ENCODE peak calls at places on chromosomes 5 and 9, in ten cellular contexts. One of them, this sample, is unnamed.
A peak's percentile ranks its signal among the peaks of the same experiment; 100 is the strongest.

GRCh38 chr5:139443766-139444473 is 4.6 kb upstream of the DNAJC18 start:
- DNase-seq in HFF-Myc: peak; percentile 90
- DNase-seq in cardiac muscle cell: peak; percentile 45
- DNase-seq in astrocyte of the spinal cord: peak; percentile 72
- DNase-seq in lower leg skin: peak; percentile 39
- DNase-seq in fibroblast of lung: peak; percentile 23
- DNase-seq in OCI-LY7: peak; percentile 18
- DNase-seq in AG10803: peak; percentile 95
- DNase-seq in AG04449: no peak
- DNase-seq in sigmoid colon: peak; percentile 20
- DNase-seq in this sample: no peak

GRCh38 chr5:87120518-87121314 is 147.0 kb upstream of the RASA1 start:
- DNase-seq in HFF-Myc: peak; percentile 79
- DNase-seq in cardiac muscle cell: peak; percentile 76
- DNase-seq in astrocyte of the spinal cord: peak; percentile 95
- DNase-seq in lower leg skin: no peak
- DNase-seq in fibroblast of lung: peak; percentile 74
- DNase-seq in OCI-LY7: no peak
- DNase-seq in AG10803: peak; percentile 92
- DNase-seq in AG04449: peak; percentile 83
- DNase-seq in sigmoid colon: no peak
- DNase-seq in this sample: peak; percentile 66

GRCh38 chr9:95641591-95641990 is 124.8 kb upstream of the PTCH1 start:
- DNase-seq in HFF-Myc: no peak
- DNase-seq in cardiac muscle cell: peak; percentile 23
- DNase-seq in astrocyte of the spinal cord: no peak
- DNase-seq in lower leg skin: no peak
- DNase-seq in fibroblast of lung: peak; percentile 31
- DNase-seq in OCI-LY7: no peak
- DNase-seq in AG10803: no peak
- DNase-seq in AG04449: no peak
- DNase-seq in sigmoid colon: no peak
- DNase-seq in this sample: no peak

GRCh38 chr9:118782790-118783463 is 586.3 kb downstream of the BRINP1 start:
- DNase-seq in HFF-Myc: no peak
- DNase-seq in cardiac muscle cell: no peak
- DNase-seq in astrocyte of the spinal cord: no peak
- DNase-seq in lower leg skin: no peak
- DNase-seq in fibroblast of lung: no peak
- DNase-seq in OCI-LY7: no peak
- DNase-seq in AG10803: no peak
- DNase-seq in AG04449: no peak
- DNase-seq in sigmoid colon: no peak
- DNase-seq in this sample: no peak

GRCh38 chr5:133662578-133662977 is 50.2 kb upstream of the FSTL4 start:
- DNase-seq in HFF-Myc: no peak
- DNase-seq in cardiac muscle cell: no peak
- DNase-seq in astrocyte of the spinal cord: no peak
- DNase-seq in lower leg skin: peak; percentile 56
- DNase-seq in fibroblast of lung: no peak
- DNase-seq in OCI-LY7: no peak
- DNase-seq in AG10803: no peak
- DNase-seq in AG04449: no peak
- DNase-seq in sigmoid colon: no peak
- DNase-seq in this sample: no peak

GRCh38 chr9:115195889-115196288 is 77.9 kb upstream of the TNC start:
- DNase-seq in HFF-Myc: no peak
- DNase-seq in cardiac muscle cell: peak; percentile 50
- DNase-seq in astrocyte of the spinal cord: no peak
- DNase-seq in lower leg skin: no peak
- DNase-seq in fibroblast of lung: peak; percentile 47
- DNase-seq in OCI-LY7: no peak
- DNase-seq in AG10803: no peak
- DNase-seq in AG04449: no peak
- DNase-seq in sigmoid colon: no peak
- DNase-seq in this sample: no peak

GRCh38 chr5:123083298-123083697 is 5.7 kb upstream of the PRDM6 start:
- DNase-seq in HFF-Myc: no peak
- DNase-seq in cardiac muscle cell: no peak
- DNase-seq in astrocyte of the spinal cord: no peak
- DNase-seq in lower leg skin: no peak
- DNase-seq in fibroblast of lung: no peak
- DNase-seq in OCI-LY7: no peak
- DNase-seq in AG10803: no peak
- DNase-seq in AG04449: no peak
- DNase-seq in sigmoid colon: no peak
- DNase-seq in this sample: no peak

GRCh38 chr5:72478684-72479083 is 28.5 kb downstream of the ZNF366 start:
- DNase-seq in HFF-Myc: no peak
- DNase-seq in cardiac muscle cell: no peak
- DNase-seq in astrocyte of the spinal cord: no peak
- DNase-seq in lower leg skin: no peak
- DNase-seq in fibroblast of lung: peak; percentile 36
- DNase-seq in OCI-LY7: no peak
- DNase-seq in AG10803: peak; percentile 40
- DNase-seq in AG04449: no peak
- DNase-seq in sigmoid colon: no peak
- DNase-seq in this sample: no peak

GRCh38 chr5:139664273-139664693 is 16.1 kb downstream of the CXXC5 start:
- DNase-seq in HFF-Myc: no peak
- DNase-seq in cardiac muscle cell: no peak
- DNase-seq in astrocyte of the spinal cord: no peak
- DNase-seq in lower leg skin: peak; percentile 91
- DNase-seq in fibroblast of lung: no peak
- DNase-seq in OCI-LY7: peak; percentile 57
- DNase-seq in AG10803: no peak
- DNase-seq in AG04449: no peak
- DNase-seq in sigmoid colon: peak; percentile 82
- DNase-seq in this sample: peak; percentile 88

GRCh38 chr5:94967525-94967924 is 317.4 kb downstream of the MCTP1 start:
- DNase-seq in HFF-Myc: no peak
- DNase-seq in cardiac muscle cell: no peak
- DNase-seq in astrocyte of the spinal cord: no peak
- DNase-seq in lower leg skin: no peak
- DNase-seq in fibroblast of lung: no peak
- DNase-seq in OCI-LY7: no peak
- DNase-seq in AG10803: no peak
- DNase-seq in AG04449: no peak
- DNase-seq in sigmoid colon: no peak
- DNase-seq in this sample: no peak

GRCh38 chr5:94972268-94972667 is 312.6 kb downstream of the MCTP1 start:
- DNase-seq in HFF-Myc: no peak
- DNase-seq in cardiac muscle cell: no peak
- DNase-seq in astrocyte of the spinal cord: no peak
- DNase-seq in lower leg skin: no peak
- DNase-seq in fibroblast of lung: no peak
- DNase-seq in OCI-LY7: no peak
- DNase-seq in AG10803: no peak
- DNase-seq in AG04449: no peak
- DNase-seq in sigmoid colon: no peak
- DNase-seq in this sample: no peak

GRCh38 chr5:94968507-94969095 is 316.3 kb downstream of the MCTP1 start:
- DNase-seq in HFF-Myc: peak; percentile 39
- DNase-seq in cardiac muscle cell: peak; percentile 78
- DNase-seq in astrocyte of the spinal cord: peak; percentile 81
- DNase-seq in lower leg skin: no peak
- DNase-seq in fibroblast of lung: peak; percentile 83
- DNase-seq in OCI-LY7: peak; percentile 72
- DNase-seq in AG10803: peak; percentile 69
- DNase-seq in AG04449: peak; percentile 12
- DNase-seq in sigmoid colon: no peak
- DNase-seq in this sample: peak; percentile 72

GRCh38 chr5:94969174-94969573 is 315.7 kb downstream of the MCTP1 start:
- DNase-seq in HFF-Myc: no peak
- DNase-seq in cardiac muscle cell: peak; percentile 42
- DNase-seq in astrocyte of the spinal cord: peak; percentile 69
- DNase-seq in lower leg skin: no peak
- DNase-seq in fibroblast of lung: peak; percentile 69
- DNase-seq in OCI-LY7: peak; percentile 5
- DNase-seq in AG10803: peak; percentile 4
- DNase-seq in AG04449: no peak
- DNase-seq in sigmoid colon: no peak
- DNase-seq in this sample: peak; percentile 33
- TF ChIP-seq CTCF in HFF-Myc: no peak
- TF ChIP-seq CTCF in cardiac muscle cell: peak; percentile 28
- TF ChIP-seq CTCF in astrocyte of the spinal cord: peak; percentile 40
- TF ChIP-seq CTCF in lower leg skin: no peak
- TF ChIP-seq CTCF in fibroblast of lung: peak; percentile 42
- TF ChIP-seq CTCF in OCI-LY7: peak; percentile 48
- TF ChIP-seq CTCF in AG10803: peak; percentile 40
- TF ChIP-seq CTCF in AG04449: no peak
- TF ChIP-seq CTCF in sigmoid colon: no peak
- TF ChIP-seq CTCF in this sample: no peak

GRCh38 chr5:177469061-177469628 is 4.3 kb downstream of the DBN1 start:
- DNase-seq in HFF-Myc: no peak
- DNase-seq in cardiac muscle cell: no peak
- DNase-seq in astrocyte of the spinal cord: peak; percentile 29
- DNase-seq in lower leg skin: no peak
- DNase-seq in fibroblast of lung: no peak
- DNase-seq in OCI-LY7: no peak
- DNase-seq in AG10803: peak; percentile 24
- DNase-seq in AG04449: no peak
- DNase-seq in sigmoid colon: peak; percentile 73
- DNase-seq in this sample: no peak
- H3K4me3 ChIP-seq in HFF-Myc: no peak overlapping the region
- H3K4me3 ChIP-seq in cardiac muscle cell: no peak overlapping the region
- H3K4me3 ChIP-seq in astrocyte of the spinal cord: no peak overlapping the region
- H3K4me3 ChIP-seq in lower leg skin: no peak overlapping the region
- H3K4me3 ChIP-seq in fibroblast of lung: no peak overlapping the region
- H3K4me3 ChIP-seq in OCI-LY7: no peak overlapping the region
- H3K4me3 ChIP-seq in AG10803: no peak overlapping the region
- H3K4me3 ChIP-seq in AG04449: no peak overlapping the region
- H3K4me3 ChIP-seq in sigmoid colon: no peak overlapping the region
- H3K4me3 ChIP-seq in this sample: no peak overlapping the region

DNA sequence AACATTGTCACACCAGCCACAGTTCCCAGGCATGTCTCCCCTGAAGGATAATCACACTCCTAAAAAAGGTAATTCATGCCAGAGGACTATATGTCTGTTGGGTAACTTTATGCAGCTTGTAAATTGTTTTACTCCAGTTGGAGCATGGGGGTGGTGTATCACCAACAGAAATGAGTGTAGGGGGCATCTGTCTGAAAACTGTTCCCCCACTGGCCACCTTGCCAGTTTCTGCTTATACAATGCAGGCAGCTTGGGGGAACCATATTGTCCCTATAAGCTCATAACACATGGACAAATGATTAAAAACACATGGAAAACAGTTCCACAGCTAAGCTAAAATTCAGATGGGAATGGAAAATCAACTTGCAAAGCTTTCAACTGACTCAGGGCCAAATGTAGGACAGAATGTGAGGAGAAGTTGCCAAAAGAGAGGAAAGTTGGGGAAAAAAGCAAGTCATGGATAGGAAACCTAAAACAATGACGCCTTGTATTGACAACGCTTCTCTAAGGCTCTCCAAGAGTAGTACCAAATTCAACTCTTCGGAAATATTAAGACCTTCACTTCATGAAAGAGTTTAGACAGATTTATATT is 7.9 kb upstream of the CER1 start:
- DNase-seq in HFF-Myc: peak; percentile 25
- DNase-seq in cardiac muscle cell: no peak
- DNase-seq in astrocyte of the spinal cord: no peak
- DNase-seq in lower leg skin: no peak
- DNase-seq in fibroblast of lung: no peak
- DNase-seq in OCI-LY7: no peak
- DNase-seq in AG10803: peak; percentile 1
- DNase-seq in AG04449: no peak
- DNase-seq in sigmoid colon: no peak
- DNase-seq in this sample: no peak
- TF ChIP-seq CTCF in HFF-Myc: no peak
- TF ChIP-seq CTCF in cardiac muscle cell: no peak
- TF ChIP-seq CTCF in astrocyte of the spinal cord: no peak
- TF ChIP-seq CTCF in lower leg skin: no peak
- TF ChIP-seq CTCF in fibroblast of lung: no peak
- TF ChIP-seq CTCF in OCI-LY7: no peak
- TF ChIP-seq CTCF in AG10803: no peak
- TF ChIP-seq CTCF in AG04449: no peak
- TF ChIP-seq CTCF in sigmoid colon: no peak
- TF ChIP-seq CTCF in this sample: no peak

GRCh38 chr5:170277953-170278352 is 19.6 kb downstream of the LCP2 start:
- DNase-seq in HFF-Myc: no peak
- DNase-seq in cardiac muscle cell: no peak
- DNase-seq in astrocyte of the spinal cord: no peak
- DNase-seq in lower leg skin: no peak
- DNase-seq in fibroblast of lung: no peak
- DNase-seq in OCI-LY7: peak; percentile 47
- DNase-seq in AG10803: no peak
- DNase-seq in AG04449: no peak
- DNase-seq in sigmoid colon: no peak
- DNase-seq in this sample: peak; percentile 17

GRCh38 chr5:170278611-170279500 is 18.7 kb downstream of the LCP2 start:
- DNase-seq in HFF-Myc: no peak
- DNase-seq in cardiac muscle cell: peak; percentile 12
- DNase-seq in astrocyte of the spinal cord: no peak
- DNase-seq in lower leg skin: peak; percentile 82
- DNase-seq in fibroblast of lung: no peak
- DNase-seq in OCI-LY7: peak; percentile 79
- DNase-seq in AG10803: no peak
- DNase-seq in AG04449: no peak
- DNase-seq in sigmoid colon: peak; percentile 69
- DNase-seq in this sample: peak; percentile 88

GRCh38 chr5:170280090-170280493 is 17.5 kb downstream of the LCP2 start:
- DNase-seq in HFF-Myc: no peak
- DNase-seq in cardiac muscle cell: peak; percentile 22
- DNase-seq in astrocyte of the spinal cord: no peak
- DNase-seq in lower leg skin: peak; percentile 31
- DNase-seq in fibroblast of lung: no peak
- DNase-seq in OCI-LY7: no peak
- DNase-seq in AG10803: no peak
- DNase-seq in AG04449: no peak
- DNase-seq in sigmoid colon: peak; percentile 84
- DNase-seq in this sample: no peak

GRCh38 chr5:170273968-170274710 is 23.4 kb downstream of the LCP2 start:
- DNase-seq in HFF-Myc: no peak
- DNase-seq in cardiac muscle cell: peak; percentile 66
- DNase-seq in astrocyte of the spinal cord: no peak
- DNase-seq in lower leg skin: no peak
- DNase-seq in fibroblast of lung: no peak
- DNase-seq in OCI-LY7: peak; percentile 66
- DNase-seq in AG10803: no peak
- DNase-seq in AG04449: no peak
- DNase-seq in sigmoid colon: peak; percentile 61
- DNase-seq in this sample: peak; percentile 63

DNA sequence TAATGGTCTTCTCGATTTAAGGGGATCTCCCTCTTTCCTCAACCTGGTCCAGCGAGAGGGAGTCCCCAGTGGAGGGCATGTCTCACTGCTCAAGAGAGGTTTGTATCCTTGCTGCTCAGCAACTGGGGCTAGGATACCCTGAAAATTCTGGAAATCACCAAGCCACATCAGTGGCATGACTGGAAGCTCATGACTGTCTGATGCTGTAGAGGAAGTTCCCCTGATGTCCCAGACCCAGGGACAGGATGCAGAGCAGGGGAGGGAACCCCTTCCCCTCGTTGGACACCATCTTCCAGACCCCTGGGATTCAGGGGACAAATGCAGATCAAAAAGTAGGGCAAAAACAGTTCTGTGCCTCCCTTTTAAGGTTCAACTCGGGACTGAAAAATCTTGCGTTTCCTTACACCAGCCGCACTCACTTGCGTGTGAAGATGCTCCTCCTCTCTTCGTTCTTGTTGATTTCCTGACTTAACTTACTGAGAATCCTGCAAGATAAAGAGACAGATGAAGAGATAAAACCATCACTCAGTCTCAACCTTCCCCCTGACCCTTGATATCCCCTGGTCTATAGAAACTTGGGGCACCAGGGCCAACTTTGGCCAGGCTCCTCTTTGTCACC is 22.1 kb downstream of the LCP2 start:
- DNase-seq in HFF-Myc: no peak
- DNase-seq in cardiac muscle cell: no peak
- DNase-seq in astrocyte of the spinal cord: no peak
- DNase-seq in lower leg skin: no peak
- DNase-seq in fibroblast of lung: no peak
- DNase-seq in OCI-LY7: no peak
- DNase-seq in AG10803: no peak
- DNase-seq in AG04449: no peak
- DNase-seq in sigmoid colon: no peak
- DNase-seq in this sample: no peak
- H3K4me3 ChIP-seq in HFF-Myc: no peak overlapping the region
- H3K4me3 ChIP-seq in cardiac muscle cell: no peak overlapping the region
- H3K4me3 ChIP-seq in astrocyte of the spinal cord: no peak overlapping the region
- H3K4me3 ChIP-seq in lower leg skin: no peak overlapping the region
- H3K4me3 ChIP-seq in fibroblast of lung: no peak overlapping the region
- H3K4me3 ChIP-seq in OCI-LY7: no peak overlapping the region
- H3K4me3 ChIP-seq in AG10803: no peak overlapping the region
- H3K4me3 ChIP-seq in AG04449: no peak overlapping the region
- H3K4me3 ChIP-seq in sigmoid colon: no peak overlapping the region
- H3K4me3 ChIP-seq in this sample: no peak overlapping the region

This sample was measured in GM12865.